ENCODE peak calls at places on chromosomes 12 and 14, in ten cellular contexts. D is activated CD4-positive, alpha-beta T cell treated with anti-CD3 and anti-CD28 coated beads, Interleukin-2, amount 50 U/mL, for 1 hour; L is NCI-H345; K is stimulated activated CD8-positive, alpha-beta memory T cell treated with anti-CD3 and anti-CD28 coated beads, Interleukin-12 subunit alpha, Interleukin-12 subunit beta, amount 100 ng/mL, for 1 hour; B is GM03348; N is sciatic nerve; Z is omental fat pad; O is NCI-H446; V is brain microvascular endothelial cell; H is glutamatergic neuron. F is an unnamed sample.

GRCh38 chr12:94621662-94622359 is 28.5 kb downstream of the TMCC3 start:
- DNase-seq in V (peak), D (no peak), H (no peak), K (no peak), B (no peak), L (no peak), O (no peak), N (no peak), Z (no peak), F (peak)

GRCh38 chr12:101634724-101635123 is 40.0 kb downstream of the MYBPC1 start:
- DNase-seq in L (no peak), D (no peak), K (no peak), O (no peak), N (no peak), V (no peak), B (no peak), Z (no peak), H (no peak), F (no peak)

GRCh38 chr12:116878567-116879508 is 2.4 kb downstream of the HRK start:
- DNase-seq in B (peak), Z (no peak), L (no peak), N (no peak), D (no peak), V (no peak), K (no peak), O (no peak), H (peak), F (peak)

GRCh38 chr12:6605425-6606330 is 1.5 kb downstream of the CHD4 start:
- DNase-seq in K (no peak), H (no peak), B (peak), D (peak), N (no peak), L (no peak), Z (no peak), V (no peak), O (no peak), F (peak)

GRCh38 chr14:94175403-94176146 is 1.5 kb downstream of the PPP4R4 start:
- DNase-seq in O (no peak), V (no peak), Z (no peak), D (no peak), L (no peak), B (no peak), K (no peak), N (no peak), H (no peak), F (no peak)

GRCh38 chr14:101022916-101023435 is 119.5 kb upstream of the RTL1 start:
- DNase-seq in L (no peak), H (no peak), V (no peak), N (peak), Z (peak), O (no peak), K (no peak), B (no peak), D (no peak), F (no peak)

GRCh38 chr14:86003998-86004397 is 474.1 kb downstream of the FLRT2 start:
- DNase-seq in B (peak), N (no peak), O (no peak), H (no peak), L (no peak), V (peak), Z (no peak), K (no peak), D (no peak), F (no peak)

GRCh38 chr12:46386360-46386867 is 13.8 kb upstream of the SLC38A2 start:
- DNase-seq in Z (no peak), V (peak), H (no peak), O (no peak), D (no peak), N (no peak), L (no peak), B (peak), K (no peak), F (peak)

GRCh38 chr14:106579084-106579483 is 1052.7 kb downstream of the TMEM121 start:
- DNase-seq in V (no peak), O (no peak), Z (no peak), L (no peak), H (no peak), K (no peak), N (no peak), B (no peak), D (no peak), F (no peak)

GRCh38 chr12:88934163-88934747 is 354.0 kb upstream of the KITLG start:
- DNase-seq in N (no peak), Z (no peak), V (no peak), B (peak), H (no peak), K (no peak), D (no peak), L (no peak), O (no peak), F (no peak)

GRCh38 chr14:65357091-65357490 is 55.4 kb upstream of the FUT8 start:
- DNase-seq in D (no peak), K (no peak), Z (no peak), H (no peak), N (no peak), B (no peak), L (no peak), O (no peak), V (no peak), F (no peak)

GRCh38 chr14:64891839-64892375 is 12.2 kb upstream of the SPTB start:
- DNase-seq in K (peak), L (peak), V (peak), O (peak), N (no peak), Z (no peak), D (no peak), B (peak), H (no peak), F (peak)

GRCh38 chr14:75170797-75171196 is 5.6 kb downstream of the TMED10 start:
- DNase-seq in K (no peak), D (no peak), O (no peak), H (no peak), V (no peak), L (no peak), B (no peak), N (no peak), Z (no peak), F (peak)

GRCh38 chr14:93961610-93962009 is 14.8 kb downstream of the ASB2 start:
- DNase-seq in K (no peak), H (no peak), V (no peak), B (no peak), Z (no peak), L (no peak), O (no peak), D (no peak), N (no peak), F (no peak)

GRCh38 chr12:52884526-52885293 is 20.2 kb downstream of the KRT8 start:
- DNase-seq in Z (peak), O (peak), L (peak), K (peak), V (peak), N (peak), B (peak), H (peak), D (peak), F (peak)

GRCh38 chr12:89949457-89950195 is 241.0 kb upstream of the ATP2B1 start:
- DNase-seq in Z (no peak), K (peak), O (no peak), V (peak), N (no peak), B (peak), H (no peak), L (no peak), D (peak), F (peak)

GRCh38 chr12:12927211-12928079 is 24.5 kb downstream of the GPRC5D start:
- DNase-seq in Z (no peak), O (peak), B (peak), K (no peak), N (no peak), L (no peak), V (no peak), H (no peak), D (peak), F (peak)

GRCh38 chr12:52082988-52083637 is 3.6 kb downstream of the SMIM41 start:
- DNase-seq in O (peak), N (peak), D (peak), Z (no peak), H (peak), B (peak), V (peak), K (peak), L (peak), F (peak)

GRCh38 chr12:6534914-6535696 is 788 bp downstream of the GAPDH start:
- DNase-seq in D (peak), O (peak), H (peak), Z (peak), L (peak), V (no peak), B (peak), K (peak), N (peak), F (peak)

GRCh38 chr12:122928033-122928890 is 32.3 kb upstream of the VPS37B start:
- DNase-seq in L (no peak), H (no peak), B (no peak), K (no peak), N (no peak), O (no peak), Z (no peak), D (no peak), V (no peak), F (no peak)

GRCh38 chr12:53171725-53172329 is 8.7 kb upstream of the ZNF740 start:
- DNase-seq in D (no peak), V (no peak), B (no peak), H (no peak), L (no peak), K (no peak), O (peak), N (no peak), Z (no peak), F (no peak)

GRCh38 chr14:69327507-69327906 is 67.5 kb downstream of the GALNT16 start:
- DNase-seq in V (no peak), B (no peak), L (no peak), K (no peak), D (no peak), H (no peak), O (no peak), N (peak), Z (no peak), F (no peak)

GRCh38 chr14:80681651-80682050 is 259.9 kb downstream of the CEP128 start:
- DNase-seq in L (no peak), N (no peak), O (no peak), H (no peak), K (no peak), D (no peak), V (no peak), Z (no peak), B (no peak), F (no peak)

GRCh38 chr14:61609143-61609851 is 86.0 kb upstream of the HIF1A start:
- DNase-seq in D (no peak), B (peak), Z (no peak), N (no peak), V (no peak), H (peak), O (no peak), L (peak), K (no peak), F (no peak)

GRCh38 chr12:54584128-54584527 is 4.3 kb downstream of the PPP1R1A start:
- DNase-seq in O (no peak), K (no peak), B (no peak), N (no peak), Z (no peak), V (no peak), H (no peak), D (no peak), L (no peak), F (no peak)

GRCh38 chr14:102971836-102972606 is 49.6 kb downstream of the AMN start:
- DNase-seq in Z (no peak), V (no peak), B (no peak), D (no peak), N (no peak), O (no peak), H (no peak), K (no peak), L (no peak), F (no peak)

GRCh38 chr12:57868870-57869609 is 22.5 kb upstream of the CTDSP2 start:
- DNase-seq in D (no peak), Z (no peak), N (peak), L (peak), K (no peak), H (peak), B (peak), V (no peak), O (peak), F (no peak)

GRCh38 chr12:115137812-115138521 is 454.0 kb upstream of the TBX3 start:
- DNase-seq in B (no peak), O (no peak), K (no peak), V (no peak), N (no peak), Z (no peak), L (no peak), H (no peak), D (no peak), F (no peak)

GRCh38 chr12:126033746-126034145 is 968.5 kb downstream of the AACS start:
- DNase-seq in L (no peak), Z (no peak), K (no peak), D (no peak), O (no peak), N (no peak), B (no peak), H (no peak), V (no peak), F (no peak)

GRCh38 chr14:52267501-52268190 is at the start of gene PTGDR:
- DNase-seq in V (no peak), H (peak), O (no peak), Z (no peak), L (no peak), K (no peak), D (peak), B (peak), N (no peak), F (no peak)

GRCh38 chr14:100617715-100618693 is 30.8 kb upstream of the BEGAIN start:
- DNase-seq in L (no peak), V (no peak), H (no peak), B (no peak), D (no peak), N (peak), O (no peak), K (no peak), Z (no peak), F (no peak)

GRCh38 chr12:26777236-26777635 is 55.8 kb downstream of the ITPR2 start:
- DNase-seq in K (no peak), H (no peak), D (no peak), N (no peak), V (no peak), L (no peak), O (no peak), B (no peak), Z (no peak), F (no peak)

GRCh38 chr12:87086118-87086891 is 830.1 kb upstream of the MGAT4C start:
- DNase-seq in Z (no peak), O (peak), K (no peak), B (no peak), D (no peak), V (peak), H (no peak), N (no peak), L (no peak), F (peak)

GRCh38 chr12:129696952-129697351 is 206.9 kb downstream of the TMEM132D start:
- DNase-seq in O (no peak), V (peak), N (no peak), D (no peak), Z (no peak), L (peak), K (no peak), H (no peak), B (no peak), F (no peak)

GRCh38 chr12:7989827-7990491 is 42.6 kb upstream of the FOXJ2 start:
- DNase-seq in Z (no peak), B (no peak), N (peak), K (peak), L (no peak), H (no peak), O (no peak), D (peak), V (no peak), F (no peak)

GRCh38 chr14:104304451-104305351 is 166.3 kb downstream of the KIF26A start:
- DNase-seq in L (no peak), H (peak), O (no peak), K (no peak), N (no peak), B (no peak), V (no peak), D (no peak), Z (no peak), F (no peak)

GRCh38 chr12:53737951-53738833 is 10.9 kb upstream of the CALCOCO1 start:
- DNase-seq in D (peak), O (no peak), V (no peak), K (peak), N (no peak), L (no peak), H (peak), B (no peak), Z (no peak), F (no peak)